ENCODE peak calls at places on chromosomes 7 and 10, in five cellular contexts. One of them, this sample, is unnamed.

GRCh38 chr10:100997364-100998182 is 2.0 kb upstream of the LZTS2 start:
- DNase-seq in heart right ventricle: peak; percentile 87
- DNase-seq in PC-3: peak; percentile 75
- DNase-seq in CD8-positive, alpha-beta T cell: peak; percentile 72
- DNase-seq in GM23248: peak; percentile 88
- DNase-seq in this sample: peak; percentile 78

GRCh38 chr10:501596-501995 is 187.9 kb downstream of the DIP2C start:
- DNase-seq in heart right ventricle: no peak
- DNase-seq in PC-3: peak; percentile 60
- DNase-seq in CD8-positive, alpha-beta T cell: no peak
- DNase-seq in GM23248: no peak
- DNase-seq in this sample: no peak

GRCh38 chr10:374354-374753 is 239.1 kb downstream of the ZMYND11 start:
- DNase-seq in heart right ventricle: no peak
- DNase-seq in PC-3: no peak
- DNase-seq in CD8-positive, alpha-beta T cell: no peak
- DNase-seq in GM23248: no peak
- DNase-seq in this sample: no peak

GRCh38 chr7:2621061-2621828 is 10.5 kb upstream of the TTYH3 start:
- DNase-seq in heart right ventricle: peak; percentile 74
- DNase-seq in PC-3: peak; percentile 14
- DNase-seq in CD8-positive, alpha-beta T cell: no peak
- DNase-seq in GM23248: peak; percentile 71
- DNase-seq in this sample: no peak

GRCh38 chr7:123184271-123184670 is 15.5 kb downstream of the SLC13A1 start:
- DNase-seq in heart right ventricle: no peak
- DNase-seq in PC-3: no peak
- DNase-seq in CD8-positive, alpha-beta T cell: no peak
- DNase-seq in GM23248: no peak
- DNase-seq in this sample: no peak

GRCh38 chr7:113071465-113071864 is 15.2 kb downstream of the GPR85 start:
- DNase-seq in heart right ventricle: no peak
- DNase-seq in PC-3: no peak
- DNase-seq in CD8-positive, alpha-beta T cell: no peak
- DNase-seq in GM23248: peak; percentile 43
- DNase-seq in this sample: no peak

GRCh38 chr7:18458830-18459229 is 36.7 kb upstream of the HDAC9 start:
- DNase-seq in heart right ventricle: no peak
- DNase-seq in PC-3: no peak
- DNase-seq in CD8-positive, alpha-beta T cell: no peak
- DNase-seq in GM23248: no peak
- DNase-seq in this sample: no peak

GRCh38 chr10:26519803-26520202 is 81.7 kb downstream of the APBB1IP start:
- DNase-seq in heart right ventricle: no peak
- DNase-seq in PC-3: no peak
- DNase-seq in CD8-positive, alpha-beta T cell: no peak
- DNase-seq in GM23248: no peak
- DNase-seq in this sample: no peak

GRCh38 chr7:282621-283020 is 7.3 kb upstream of the FOXL3 start:
- DNase-seq in heart right ventricle: no peak
- DNase-seq in PC-3: no peak
- DNase-seq in CD8-positive, alpha-beta T cell: no peak
- DNase-seq in GM23248: no peak
- DNase-seq in this sample: no peak

GRCh38 chr7:27774717-27775328 is 34.9 kb downstream of the TAX1BP1 start:
- DNase-seq in heart right ventricle: no peak
- DNase-seq in PC-3: peak; percentile 70
- DNase-seq in CD8-positive, alpha-beta T cell: no peak
- DNase-seq in GM23248: peak; percentile 70
- DNase-seq in this sample: peak; percentile 36

GRCh38 chr10:68125770-68126169 is 16.5 kb downstream of the MYPN start:
- DNase-seq in heart right ventricle: no peak
- DNase-seq in PC-3: peak; percentile 84
- DNase-seq in CD8-positive, alpha-beta T cell: no peak
- DNase-seq in GM23248: no peak
- DNase-seq in this sample: no peak

DNA sequence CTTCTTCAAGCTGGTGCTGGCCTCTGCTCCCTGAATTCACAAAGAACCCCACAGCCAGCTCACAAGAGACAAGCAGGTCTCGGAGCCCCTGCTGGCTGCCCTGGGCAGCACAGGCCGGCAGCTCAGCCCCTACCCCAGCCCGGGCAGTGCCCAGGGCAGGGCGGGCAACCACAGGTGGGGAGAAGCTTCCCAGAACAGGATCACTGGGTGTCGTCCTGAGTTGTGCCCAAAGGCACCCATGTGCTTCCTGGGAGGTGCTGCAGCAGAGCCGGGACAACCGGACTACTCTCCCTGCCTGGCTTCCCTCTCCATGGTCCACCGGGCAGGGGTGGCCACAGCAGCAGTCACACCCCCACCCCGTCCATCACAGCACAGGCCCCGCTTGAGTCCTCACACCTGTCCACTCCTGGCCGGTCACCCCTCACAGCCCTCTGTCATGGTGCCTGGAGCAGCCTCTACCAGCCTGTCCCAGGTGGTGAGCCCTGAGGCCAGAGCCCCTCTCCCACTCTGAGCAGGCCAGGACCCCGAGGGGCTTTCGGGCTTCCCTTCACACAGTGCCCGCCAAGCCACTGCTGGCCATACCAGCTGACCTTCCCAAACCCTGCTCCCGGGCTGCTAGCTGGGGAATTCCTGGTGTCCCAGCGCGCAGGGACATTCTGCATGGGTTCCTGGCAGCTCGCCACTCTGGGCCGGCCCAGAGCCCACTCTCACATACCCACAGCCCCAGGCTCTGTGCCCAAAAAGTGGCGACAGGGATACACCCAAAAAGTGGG is 3.1 kb downstream of the RASGEF1A start:
- DNase-seq in heart right ventricle: no peak
- DNase-seq in PC-3: no peak
- DNase-seq in CD8-positive, alpha-beta T cell: no peak
- DNase-seq in GM23248: peak; percentile 23
- DNase-seq in this sample: no peak
- H3K27me3 ChIP-seq in heart right ventricle: peaks cover 53% of the 10 kb centered on the region
- H3K27me3 ChIP-seq in PC-3: peaks cover 45% of the 10 kb centered on the region
- H3K27me3 ChIP-seq in CD8-positive, alpha-beta T cell: peaks cover 14% of the 10 kb centered on the region
- H3K27me3 ChIP-seq in GM23248: peaks cover 48% of the 10 kb centered on the region
- H3K27me3 ChIP-seq in this sample: peaks cover 51% of the 10 kb centered on the region

GRCh38 chr7:26588511-26588910 is 275.9 kb downstream of the SKAP2 start:
- DNase-seq in heart right ventricle: no peak
- DNase-seq in PC-3: no peak
- DNase-seq in CD8-positive, alpha-beta T cell: no peak
- DNase-seq in GM23248: no peak
- DNase-seq in this sample: no peak

GRCh38 chr7:26583094-26583493 is 281.3 kb downstream of the SKAP2 start:
- DNase-seq in heart right ventricle: no peak
- DNase-seq in PC-3: no peak
- DNase-seq in CD8-positive, alpha-beta T cell: no peak
- DNase-seq in GM23248: no peak
- DNase-seq in this sample: no peak

GRCh38 chr7:26580666-26581065 is 283.7 kb downstream of the SKAP2 start:
- DNase-seq in heart right ventricle: no peak
- DNase-seq in PC-3: no peak
- DNase-seq in CD8-positive, alpha-beta T cell: no peak
- DNase-seq in GM23248: no peak
- DNase-seq in this sample: peak; percentile 14

GRCh38 chr7:26590709-26591108 is 273.7 kb downstream of the SKAP2 start:
- DNase-seq in heart right ventricle: no peak
- DNase-seq in PC-3: no peak
- DNase-seq in CD8-positive, alpha-beta T cell: no peak
- DNase-seq in GM23248: no peak
- DNase-seq in this sample: no peak

DNA sequence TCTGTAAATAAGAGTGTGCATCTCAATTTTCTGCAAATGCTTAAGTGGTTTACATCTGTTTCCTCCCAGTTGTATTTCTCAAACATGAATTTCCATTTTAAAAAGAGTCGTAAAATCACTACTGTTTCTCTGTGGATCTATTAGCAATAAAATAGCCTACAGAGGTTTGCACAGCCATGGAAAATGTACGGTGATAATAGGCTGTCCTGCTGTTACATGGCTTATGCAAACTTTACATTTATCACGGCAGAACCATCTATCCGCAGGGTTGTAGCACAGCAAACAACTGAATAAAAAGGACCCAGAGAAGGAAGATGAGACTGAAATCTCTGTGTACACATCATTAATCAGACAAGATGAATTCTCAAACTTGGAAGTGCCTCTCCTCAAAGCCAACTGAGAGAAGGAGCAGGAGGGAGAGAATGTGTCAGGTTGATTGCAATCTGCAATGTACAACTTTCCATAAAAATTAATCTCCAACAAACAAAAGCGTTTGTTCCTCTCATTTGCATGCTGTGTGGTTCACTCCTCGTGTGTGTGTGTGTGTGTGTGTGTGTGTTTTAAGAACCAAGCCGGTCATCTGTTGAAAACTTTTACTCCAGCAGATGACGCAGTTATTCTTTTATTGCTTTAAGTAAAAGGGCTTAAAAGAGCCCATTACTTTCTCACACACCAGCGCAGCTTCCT is 279.3 kb downstream of the SKAP2 start:
- DNase-seq in heart right ventricle: no peak
- DNase-seq in PC-3: peak; percentile 42
- DNase-seq in CD8-positive, alpha-beta T cell: no peak
- DNase-seq in GM23248: no peak
- DNase-seq in this sample: no peak
- H3K4me1 ChIP-seq in heart right ventricle: no peaks in the 10 kb centered on the region
- H3K4me1 ChIP-seq in PC-3: peaks cover 3% of the 10 kb centered on the region
- H3K4me1 ChIP-seq in CD8-positive, alpha-beta T cell: no peaks in the 10 kb centered on the region
- H3K4me1 ChIP-seq in GM23248: no peaks in the 10 kb centered on the region
- H3K4me1 ChIP-seq in this sample: no peaks in the 10 kb centered on the region

GRCh38 chr10:1549591-1550290 is 187.6 kb downstream of the ADARB2 start:
- DNase-seq in heart right ventricle: no peak
- DNase-seq in PC-3: no peak
- DNase-seq in CD8-positive, alpha-beta T cell: no peak
- DNase-seq in GM23248: no peak
- DNase-seq in this sample: no peak
- H3K9me3 ChIP-seq in heart right ventricle: no peaks in the 10 kb centered on the region
- H3K9me3 ChIP-seq in PC-3: no peaks in the 10 kb centered on the region
- H3K9me3 ChIP-seq in CD8-positive, alpha-beta T cell: no peaks in the 10 kb centered on the region
- H3K9me3 ChIP-seq in GM23248: no peaks in the 10 kb centered on the region
- H3K9me3 ChIP-seq in this sample: no peaks in the 10 kb centered on the region

DNA sequence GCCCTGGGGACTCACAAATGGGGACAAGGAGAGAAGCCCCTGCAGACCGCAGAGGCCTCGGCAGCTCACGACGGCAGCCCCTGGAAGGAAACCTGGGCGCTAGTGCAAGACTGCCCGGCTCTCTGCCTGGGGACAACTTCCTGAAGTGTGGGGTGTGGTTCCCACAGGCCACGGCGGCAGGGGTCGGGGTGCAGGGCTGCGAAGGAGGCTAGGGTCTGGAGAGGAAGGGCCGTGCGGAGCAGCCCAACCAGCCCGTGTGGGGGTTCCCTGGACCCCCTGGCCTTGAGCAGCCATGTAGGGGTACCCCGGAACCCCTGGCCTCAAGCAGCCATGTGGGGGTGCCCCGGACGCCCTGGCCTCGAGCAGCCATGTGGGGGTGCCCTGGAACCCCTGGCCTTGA is 19.5 kb downstream of the CFAP46 start:
- DNase-seq in heart right ventricle: no peak
- DNase-seq in PC-3: no peak
- DNase-seq in CD8-positive, alpha-beta T cell: no peak
- DNase-seq in GM23248: no peak
- DNase-seq in this sample: no peak
- H3K27me3 ChIP-seq in heart right ventricle: peaks cover 15% of the 10 kb centered on the region
- H3K27me3 ChIP-seq in PC-3: peaks cover 18% of the 10 kb centered on the region
- H3K27me3 ChIP-seq in CD8-positive, alpha-beta T cell: no peaks in the 10 kb centered on the region
- H3K27me3 ChIP-seq in GM23248: no peaks in the 10 kb centered on the region
- H3K27me3 ChIP-seq in this sample: no peaks in the 10 kb centered on the region

GRCh38 chr7:75925717-75926435 is 10.9 kb downstream of the POR start:
- DNase-seq in heart right ventricle: no peak
- DNase-seq in PC-3: no peak
- DNase-seq in CD8-positive, alpha-beta T cell: no peak
- DNase-seq in GM23248: no peak
- DNase-seq in this sample: no peak

GRCh38 chr7:75924884-75925283 is 9.9 kb downstream of the POR start:
- DNase-seq in heart right ventricle: no peak
- DNase-seq in PC-3: no peak
- DNase-seq in CD8-positive, alpha-beta T cell: no peak
- DNase-seq in GM23248: no peak
- DNase-seq in this sample: no peak

GRCh38 chr7:75921479-75921878 is 6.5 kb downstream of the POR start:
- DNase-seq in heart right ventricle: no peak
- DNase-seq in PC-3: no peak
- DNase-seq in CD8-positive, alpha-beta T cell: no peak
- DNase-seq in GM23248: no peak
- DNase-seq in this sample: no peak

GRCh38 chr7:75922966-75923603 is 8.1 kb downstream of the POR start:
- DNase-seq in heart right ventricle: no peak
- DNase-seq in PC-3: no peak
- DNase-seq in CD8-positive, alpha-beta T cell: no peak
- DNase-seq in GM23248: no peak
- DNase-seq in this sample: no peak

GRCh38 chr7:75924251-75924650 is 9.3 kb downstream of the POR start:
- DNase-seq in heart right ventricle: no peak
- DNase-seq in PC-3: no peak
- DNase-seq in CD8-positive, alpha-beta T cell: no peak
- DNase-seq in GM23248: no peak
- DNase-seq in this sample: no peak
- H3K4me1 ChIP-seq in heart right ventricle: peaks cover 64% of the 10 kb centered on the region
- H3K4me1 ChIP-seq in PC-3: peaks cover 12% of the 10 kb centered on the region
- H3K4me1 ChIP-seq in CD8-positive, alpha-beta T cell: peaks cover 12% of the 10 kb centered on the region
- H3K4me1 ChIP-seq in GM23248: no peaks in the 10 kb centered on the region
- H3K4me1 ChIP-seq in this sample: no peaks in the 10 kb centered on the region

GRCh38 chr7:32518534-32519140 is 23.3 kb downstream of the AVL9 start:
- DNase-seq in heart right ventricle: no peak
- DNase-seq in PC-3: peak; percentile 49
- DNase-seq in CD8-positive, alpha-beta T cell: no peak
- DNase-seq in GM23248: peak; percentile 26
- DNase-seq in this sample: peak; percentile 52

GRCh38 chr7:32519763-32520162 is 24.5 kb downstream of the AVL9 start:
- DNase-seq in heart right ventricle: no peak
- DNase-seq in PC-3: no peak
- DNase-seq in CD8-positive, alpha-beta T cell: no peak
- DNase-seq in GM23248: no peak
- DNase-seq in this sample: no peak

GRCh38 chr7:32513205-32513604 is 17.9 kb downstream of the AVL9 start:
- DNase-seq in heart right ventricle: no peak
- DNase-seq in PC-3: no peak
- DNase-seq in CD8-positive, alpha-beta T cell: no peak
- DNase-seq in GM23248: no peak
- DNase-seq in this sample: no peak

GRCh38 chr7:32515890-32516550 is 20.7 kb downstream of the AVL9 start:
- DNase-seq in heart right ventricle: no peak
- DNase-seq in PC-3: no peak
- DNase-seq in CD8-positive, alpha-beta T cell: no peak
- DNase-seq in GM23248: peak; percentile 6
- DNase-seq in this sample: no peak

GRCh38 chr7:32516551-32517082 is 21.3 kb downstream of the AVL9 start:
- DNase-seq in heart right ventricle: no peak
- DNase-seq in PC-3: no peak
- DNase-seq in CD8-positive, alpha-beta T cell: no peak
- DNase-seq in GM23248: peak; percentile 78
- DNase-seq in this sample: no peak
- H3K9me3 ChIP-seq in heart right ventricle: no peaks in the 10 kb centered on the region
- H3K9me3 ChIP-seq in PC-3: peaks cover 26% of the 10 kb centered on the region
- H3K9me3 ChIP-seq in CD8-positive, alpha-beta T cell: no peaks in the 10 kb centered on the region
- H3K9me3 ChIP-seq in GM23248: peaks cover 5% of the 10 kb centered on the region
- H3K9me3 ChIP-seq in this sample: peaks cover 40% of the 10 kb centered on the region

DNA sequence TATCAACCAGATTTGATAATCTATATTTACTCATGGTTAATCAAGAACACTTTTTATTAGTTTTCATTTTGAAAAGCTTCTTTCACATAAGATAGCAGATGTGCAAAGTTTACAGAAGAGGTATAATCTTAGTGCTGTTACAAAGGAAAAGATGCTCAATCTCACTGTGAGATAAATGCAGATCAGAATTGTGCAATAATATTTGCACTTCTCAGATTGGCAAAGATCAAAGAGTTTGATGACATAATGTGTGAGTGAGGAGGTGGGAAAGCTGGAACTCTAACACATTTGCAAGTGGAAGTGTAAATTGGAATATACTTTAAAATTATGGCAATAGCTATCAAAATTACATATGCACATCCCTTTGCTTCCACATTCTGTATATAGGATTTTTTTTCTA is 21.5 kb upstream of the STN1 start:
- DNase-seq in heart right ventricle: no peak
- DNase-seq in PC-3: no peak
- DNase-seq in CD8-positive, alpha-beta T cell: no peak
- DNase-seq in GM23248: no peak
- DNase-seq in this sample: no peak
- H3K27me3 ChIP-seq in heart right ventricle: no peaks in the 10 kb centered on the region
- H3K27me3 ChIP-seq in PC-3: no peaks in the 10 kb centered on the region
- H3K27me3 ChIP-seq in CD8-positive, alpha-beta T cell: no peaks in the 10 kb centered on the region
- H3K27me3 ChIP-seq in GM23248: no peaks in the 10 kb centered on the region
- H3K27me3 ChIP-seq in this sample: no peaks in the 10 kb centered on the region